ENCODE peak calls at places on chromosomes 4 and X, in four cellular contexts. Q, N, E and J are unnamed samples.

GRCh38 chr4:65999518-65999871 is 329.2 kb upstream of the EPHA5 start:
- DNase-seq in N (no peak), Q (no peak), E (no peak), J (no peak)

GRCh38 chr4:165874799-165875371 is 1.8 kb downstream of the TLL1 start:
- DNase-seq in N (peak), Q (no peak), E (peak), J (no peak)

GRCh38 chr4:119233750-119234149 is 21.2 kb downstream of the USP53 start:
- DNase-seq in E (no peak), N (no peak), Q (no peak), J (no peak)

GRCh38 chr4:15587649-15588048 is 67.5 kb downstream of the FBXL5 start:
- DNase-seq in N (no peak), E (no peak), Q (no peak), J (no peak)

GRCh38 chrX:40521868-40522450 is 58.8 kb upstream of the ATP6AP2 start:
- DNase-seq in E (no peak), N (no peak), Q (no peak), J (no peak)

GRCh38 chrX:54817220-54817820 is 9.8 kb downstream of the MAGED2 start:
- DNase-seq in Q (no peak), E (no peak), N (no peak), J (no peak)

GRCh38 chr4:152709675-152710438 is 30.1 kb upstream of the TMEM154 start:
- DNase-seq in E (peak), Q (no peak), N (no peak), J (no peak)

GRCh38 chrX:68175569-68175968 is 257.7 kb downstream of the OPHN1 start:
- DNase-seq in E (no peak), Q (no peak), N (no peak), J (peak)

GRCh38 chr4:13559414-13559813 is 15.1 kb upstream of the NKX3-2 start:
- DNase-seq in Q (no peak), N (no peak), E (no peak), J (peak)

GRCh38 chr4:55503164-55503563 is 43.5 kb downstream of the CLOCK start:
- DNase-seq in Q (no peak), N (no peak), E (no peak), J (peak)

GRCh38 chr4:53592686-53593641 is 1.7 kb upstream of the LNX1 start:
- DNase-seq in Q (peak), E (peak), N (peak), J (no peak)

GRCh38 chrX:130084651-130085237 is 25.6 kb downstream of the ELF4 start:
- DNase-seq in E (no peak), N (no peak), Q (no peak), J (no peak)

GRCh38 chr4:124111922-124112321 is 600.6 kb downstream of the ANKRD50 start:
- DNase-seq in N (peak), Q (peak), E (peak), J (peak)

GRCh38 chrX:30659421-30659820 is 6.2 kb downstream of the GK start:
- DNase-seq in E (no peak), N (no peak), Q (no peak), J (peak)

GRCh38 chr4:37477126-37477525 is 209.1 kb downstream of the RELL1 start:
- DNase-seq in E (no peak), Q (no peak), N (no peak), J (no peak)

GRCh38 chr4:168924648-168925047 is 85.4 kb downstream of the CBR4 start:
- DNase-seq in Q (no peak), N (no peak), E (no peak), J (no peak)

GRCh38 chr4:73843369-73843768 is 6.9 kb downstream of the CXCL6 start:
- DNase-seq in N (no peak), Q (no peak), E (no peak), J (no peak)

GRCh38 chr4:73841243-73841925 is 4.9 kb downstream of the CXCL6 start:
- DNase-seq in N (no peak), Q (no peak), E (no peak), J (no peak)

GRCh38 chr4:73844806-73845205 is 8.3 kb upstream of the PF4V1 start:
- DNase-seq in Q (no peak), N (no peak), E (peak), J (no peak)

GRCh38 chr4:73842696-73843095 is 6.2 kb downstream of the CXCL6 start:
- DNase-seq in Q (no peak), E (no peak), N (no peak), J (no peak)

DNA sequence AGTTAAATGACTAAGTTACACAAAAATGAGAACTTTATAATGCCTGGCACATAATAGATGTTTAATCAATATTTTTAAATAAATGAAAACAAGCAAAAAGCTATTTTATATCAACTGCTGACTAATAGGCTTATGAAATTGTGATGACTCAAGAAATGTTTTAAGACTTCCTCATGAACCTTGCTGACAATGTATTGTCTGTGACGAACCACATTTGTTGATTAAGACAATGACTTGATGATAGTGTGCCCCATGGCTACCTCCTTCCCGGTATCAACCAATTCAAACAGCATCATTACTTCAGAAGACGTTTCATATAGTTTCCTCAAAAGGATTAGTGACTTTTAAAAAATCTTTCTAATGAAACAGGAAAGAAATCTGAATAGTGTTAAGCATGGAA is 7.9 kb downstream of the CXCL6 start:
- DNase-seq in Q (no peak), N (no peak), E (peak), J (peak)
- H4K5ac ChIP-seq in Q (no peak), N (no peak), E (no peak), J (no peak)

GRCh38 chr4:10688827-10689226 is 4.3 kb upstream of the CLNK start:
- DNase-seq in N (no peak), Q (no peak), E (no peak), J (no peak)

GRCh38 chr4:10691651-10692050 is 7.1 kb upstream of the CLNK start:
- DNase-seq in Q (no peak), E (no peak), N (no peak), J (no peak)

GRCh38 chr4:10687526-10687925 is 3.0 kb upstream of the CLNK start:
- DNase-seq in E (peak), N (peak), Q (no peak), J (no peak)

GRCh38 chr4:10688022-10688421 is 3.5 kb upstream of the CLNK start:
- DNase-seq in N (no peak), E (no peak), Q (no peak), J (no peak)

GRCh38 chr4:10690185-10690907 is 5.8 kb upstream of the CLNK start:
- DNase-seq in E (no peak), Q (no peak), N (no peak), J (no peak)
- H4K5ac ChIP-seq in E (no peak), Q (no peak), N (no peak), J (no peak)

GRCh38 chrX:136214551-136214950 is 36.6 kb downstream of the MAP7D3 start:
- DNase-seq in E (peak), Q (no peak), N (no peak), J (peak)
- H4K5ac ChIP-seq in E (no peak), Q (no peak), N (no peak), J (no peak)

DNA sequence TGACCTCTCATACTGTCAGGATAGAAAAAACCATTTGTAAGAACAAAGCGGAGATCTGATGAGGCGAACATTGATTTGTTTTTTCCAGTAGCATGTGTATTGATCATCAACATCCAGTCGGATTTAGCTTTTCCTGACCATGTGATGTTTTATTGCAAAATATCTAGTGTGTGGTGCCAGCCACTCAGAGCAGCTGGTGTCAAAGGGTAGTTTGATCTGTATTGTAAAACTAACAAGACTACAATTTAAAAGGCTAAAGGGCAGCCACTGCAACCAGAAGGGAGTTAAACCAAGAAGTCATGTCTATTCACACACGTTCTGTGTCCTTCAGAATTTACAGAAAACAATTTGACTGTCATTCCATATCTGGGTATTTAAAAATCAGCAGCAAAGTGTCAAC is 719.0 kb upstream of the FRG1 start:
- DNase-seq in Q (no peak), N (no peak), E (no peak), J (no peak)
- H4K5ac ChIP-seq in Q (no peak), N (no peak), E (no peak), J (no peak)

DNA sequence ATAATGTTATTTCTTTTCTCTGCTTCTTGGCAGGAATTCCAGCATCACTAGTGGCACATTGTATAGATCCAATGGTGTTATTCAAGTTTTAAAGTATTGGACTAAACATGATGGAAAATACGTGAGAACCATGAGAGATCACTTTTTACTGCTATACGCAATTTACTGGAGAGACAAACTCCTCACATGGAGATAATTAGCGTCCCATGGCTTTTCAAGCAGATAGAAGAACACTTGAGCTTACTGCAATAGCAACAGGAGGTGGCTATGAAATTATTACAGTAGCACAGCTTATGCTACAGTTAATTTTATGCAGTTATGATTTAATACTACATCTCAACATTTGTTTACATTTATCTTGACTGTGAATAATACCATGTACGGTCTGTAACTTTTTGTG is 11.9 kb upstream of the TMEM185A start:
- DNase-seq in Q (no peak), E (no peak), N (no peak), J (no peak)
- H4K5ac ChIP-seq in Q (no peak), E (no peak), N (no peak), J (no peak)

GRCh38 chr4:158847535-158847934 is 78.7 kb downstream of the FNIP2 start:
- DNase-seq in E (no peak), Q (no peak), N (no peak), J (no peak)
- H4K5ac ChIP-seq in E (no peak), Q (no peak), N (no peak), J (no peak)